ENCODE peak calls at places on chromosome 18, in six cellular contexts. One of them, this sample, is unnamed.

GRCh38 chr18:38651736-38652135 is 1086.1 kb upstream of the CELF4 start:
- DNase-seq in hypothalamus: no peak
- DNase-seq in GM12878: no peak
- DNase-seq in activated CD4-positive, alpha-beta T cell treated with anti-CD3 and anti-CD28 coated beads, Interleukin-2, amount 10 ng/mL, durations not matched to agents 7 days and 5 days: no peak
- DNase-seq in HT1080: no peak
- DNase-seq in AG20443: no peak
- DNase-seq in this sample: no peak

GRCh38 chr18:47490882-47491281 is 239.4 kb upstream of the SKOR2 start:
- DNase-seq in hypothalamus: no peak
- DNase-seq in GM12878: no peak
- DNase-seq in activated CD4-positive, alpha-beta T cell treated with anti-CD3 and anti-CD28 coated beads, Interleukin-2, amount 10 ng/mL, durations not matched to agents 7 days and 5 days: no peak
- DNase-seq in HT1080: peak
- DNase-seq in AG20443: no peak
- DNase-seq in this sample: peak

GRCh38 chr18:11861583-11862288 is 10.5 kb downstream of the CHMP1B start:
- DNase-seq in hypothalamus: no peak
- DNase-seq in GM12878: no peak
- DNase-seq in activated CD4-positive, alpha-beta T cell treated with anti-CD3 and anti-CD28 coated beads, Interleukin-2, amount 10 ng/mL, durations not matched to agents 7 days and 5 days: no peak
- DNase-seq in HT1080: no peak
- DNase-seq in AG20443: no peak
- DNase-seq in this sample: no peak

GRCh38 chr18:58174285-58174684 is 130.3 kb downstream of the NEDD4L start:
- DNase-seq in hypothalamus: no peak
- DNase-seq in GM12878: no peak
- DNase-seq in activated CD4-positive, alpha-beta T cell treated with anti-CD3 and anti-CD28 coated beads, Interleukin-2, amount 10 ng/mL, durations not matched to agents 7 days and 5 days: no peak
- DNase-seq in HT1080: no peak
- DNase-seq in AG20443: no peak
- DNase-seq in this sample: no peak

GRCh38 chr18:11147962-11148654 is 1.3 kb downstream of the PIEZO2 start:
- DNase-seq in hypothalamus: no peak
- DNase-seq in GM12878: no peak
- DNase-seq in activated CD4-positive, alpha-beta T cell treated with anti-CD3 and anti-CD28 coated beads, Interleukin-2, amount 10 ng/mL, durations not matched to agents 7 days and 5 days: no peak
- DNase-seq in HT1080: no peak
- DNase-seq in AG20443: no peak
- DNase-seq in this sample: no peak

GRCh38 chr18:77360315-77361186 is 110.9 kb downstream of the GALR1 start:
- DNase-seq in hypothalamus: no peak
- DNase-seq in GM12878: no peak
- DNase-seq in activated CD4-positive, alpha-beta T cell treated with anti-CD3 and anti-CD28 coated beads, Interleukin-2, amount 10 ng/mL, durations not matched to agents 7 days and 5 days: no peak
- DNase-seq in HT1080: no peak
- DNase-seq in AG20443: no peak
- DNase-seq in this sample: no peak

GRCh38 chr18:47975701-47976100 is 45.2 kb upstream of the SMAD2 start:
- DNase-seq in hypothalamus: no peak
- DNase-seq in GM12878: no peak
- DNase-seq in activated CD4-positive, alpha-beta T cell treated with anti-CD3 and anti-CD28 coated beads, Interleukin-2, amount 10 ng/mL, durations not matched to agents 7 days and 5 days: no peak
- DNase-seq in HT1080: no peak
- DNase-seq in AG20443: no peak
- DNase-seq in this sample: no peak

GRCh38 chr18:46071894-46072867 is at the start of gene PSTPIP2:
- DNase-seq in hypothalamus: peak
- DNase-seq in GM12878: no peak
- DNase-seq in activated CD4-positive, alpha-beta T cell treated with anti-CD3 and anti-CD28 coated beads, Interleukin-2, amount 10 ng/mL, durations not matched to agents 7 days and 5 days: peak
- DNase-seq in HT1080: peak
- DNase-seq in AG20443: peak
- DNase-seq in this sample: peak

GRCh38 chr18:73681398-73681797 is 466.2 kb downstream of the FBXO15 start:
- DNase-seq in hypothalamus: no peak
- DNase-seq in GM12878: no peak
- DNase-seq in activated CD4-positive, alpha-beta T cell treated with anti-CD3 and anti-CD28 coated beads, Interleukin-2, amount 10 ng/mL, durations not matched to agents 7 days and 5 days: no peak
- DNase-seq in HT1080: no peak
- DNase-seq in AG20443: no peak
- DNase-seq in this sample: no peak

GRCh38 chr18:79393626-79394401 is 1.9 kb upstream of the NFATC1 start:
- DNase-seq in hypothalamus: peak
- DNase-seq in GM12878: no peak
- DNase-seq in activated CD4-positive, alpha-beta T cell treated with anti-CD3 and anti-CD28 coated beads, Interleukin-2, amount 10 ng/mL, durations not matched to agents 7 days and 5 days: peak
- DNase-seq in HT1080: peak
- DNase-seq in AG20443: peak
- DNase-seq in this sample: peak

GRCh38 chr18:65753520-65753919 is 2.7 kb downstream of the CDH7 start:
- DNase-seq in hypothalamus: no peak
- DNase-seq in GM12878: no peak
- DNase-seq in activated CD4-positive, alpha-beta T cell treated with anti-CD3 and anti-CD28 coated beads, Interleukin-2, amount 10 ng/mL, durations not matched to agents 7 days and 5 days: no peak
- DNase-seq in HT1080: peak
- DNase-seq in AG20443: no peak
- DNase-seq in this sample: no peak

GRCh38 chr18:62324917-62325805 is at the start of gene TNFRSF11A:
- DNase-seq in hypothalamus: peak
- DNase-seq in GM12878: no peak
- DNase-seq in activated CD4-positive, alpha-beta T cell treated with anti-CD3 and anti-CD28 coated beads, Interleukin-2, amount 10 ng/mL, durations not matched to agents 7 days and 5 days: peak
- DNase-seq in HT1080: peak
- DNase-seq in AG20443: peak
- DNase-seq in this sample: peak